ENCODE peak calls at places on chromosomes 3 and 15, in ten cellular contexts. V is EL, A is NCI-H1105, R is HS-5, E is fibroblast of the aortic adventitia, D is left cardiac atrium, L is KBM-7, C is left ventricle myocardium superior, M is NCI-H510A, I is AG20443. X is an unnamed sample.
A peak's percentile ranks its signal among the peaks of the same experiment; 100 is the strongest.

GRCh38 chr3:133659806-133660205 is 1.9 kb downstream of the TOPBP1 start:
- DNase-seq in C (no peak), V (no peak), L (no peak), A (no peak), I (no peak), M (no peak), E (no peak), R (no peak), D (no peak), X (no peak)

GRCh38 chr15:71891026-71891425 is 80.7 kb downstream of the NR2E3 start:
- DNase-seq in V (no peak), E (no peak), I (no peak), M (no peak), C (peak; percentile 24), A (no peak), R (no peak), D (no peak), L (no peak), X (no peak)

GRCh38 chr15:40244961-40245523 is 6.2 kb downstream of the PAK6 start:
- DNase-seq in I (no peak), A (no peak), R (no peak), V (no peak), M (peak; percentile 85), L (no peak), C (no peak), E (no peak), D (no peak), X (no peak)

GRCh38 chr3:169886671-169887070 is 16.9 kb upstream of the LRRC31 start:
- DNase-seq in E (peak; percentile 80), L (no peak), I (peak; percentile 70), V (peak; percentile 63), D (peak; percentile 80), R (no peak), A (no peak), M (no peak), C (peak; percentile 82), X (no peak)

GRCh38 chr15:44489464-44489863 is 47.5 kb upstream of the EIF3J start:
- DNase-seq in E (peak; percentile 76), I (peak; percentile 68), C (no peak), D (no peak), R (peak; percentile 76), V (peak; percentile 84), A (no peak), M (no peak), L (no peak), X (peak; percentile 71)

GRCh38 chr3:127707777-127708438 is 35.2 kb downstream of the ABTB1 start:
- DNase-seq in D (no peak), R (no peak), I (no peak), C (no peak), M (no peak), L (no peak), A (no peak), E (no peak), V (no peak), X (no peak)

GRCh38 chr3:184186902-184187207 is 856 bp downstream of the ABCF3 start:
- DNase-seq in V (no peak), D (no peak), I (no peak), M (no peak), R (no peak), A (no peak), C (no peak), L (no peak), E (no peak), X (no peak)

GRCh38 chr15:71237456-71238188 is 122.4 kb downstream of the THSD4 start:
- DNase-seq in I (peak; percentile 93), A (peak; percentile 79), L (no peak), M (no peak), E (peak; percentile 98), R (peak; percentile 90), C (peak; percentile 89), V (peak; percentile 93), D (peak; percentile 92), X (peak; percentile 93)

GRCh38 chr15:80777836-80778620 is 1.1 kb upstream of the CEMIP start:
- DNase-seq in A (no peak), R (no peak), M (no peak), C (no peak), I (no peak), D (no peak), L (no peak), V (no peak), E (peak; percentile 29), X (no peak)

GRCh38 chr15:87633471-87633870 is 623.1 kb downstream of the NTRK3 start:
- DNase-seq in E (peak; percentile 49), A (no peak), L (peak; percentile 48), C (no peak), V (no peak), I (no peak), R (no peak), M (no peak), D (no peak), X (no peak)

GRCh38 chr15:60835000-60835399 is 356.1 kb upstream of the ICE2 start:
- DNase-seq in M (no peak), C (no peak), V (no peak), I (no peak), E (no peak), A (no peak), D (no peak), R (no peak), L (no peak), X (no peak)

GRCh38 chr15:73053398-73053723 is 1.1 kb downstream of the NEO1 start:
- DNase-seq in A (no peak), R (no peak), L (no peak), C (no peak), I (no peak), M (no peak), D (no peak), E (no peak), V (no peak), X (no peak)

GRCh38 chr3:58173029-58173669 is 37.6 kb downstream of the DNASE1L3 start:
- DNase-seq in M (no peak), E (no peak), C (no peak), I (no peak), L (no peak), R (no peak), A (no peak), D (no peak), V (no peak), X (no peak)

X was measured in non-pigmented ciliary epithelial cell.